ENCODE peak calls at places on chromosomes 6 and 20, in six cellular contexts. X is PC-9, F is NCI-H2029, V is C1 segment of cervical spinal cord, J is NCI-H1436, P is OCI-M1. N is an unnamed sample.

GRCh38 chr6:32194825-32195651 is 2.6 kb upstream of the GPSM3 start:
- DNase-seq in J (peak; percentile 8), F (peak; percentile 14), P (peak; percentile 85), V (no peak), X (no peak), N (peak; percentile 27)

GRCh38 chr6:134424131-134424794 is 106.4 kb upstream of the SGK1 start:
- DNase-seq in J (no peak), P (no peak), V (no peak), F (no peak), X (no peak), N (no peak)

GRCh38 chr20:7883309-7883708 is 56.9 kb downstream of the HAO1 start:
- DNase-seq in V (no peak), P (no peak), F (no peak), X (no peak), J (no peak), N (no peak)

GRCh38 chr6:90483956-90484355 is 102.9 kb downstream of the MAP3K7 start:
- DNase-seq in V (no peak), P (no peak), X (no peak), F (no peak), J (no peak), N (no peak)

GRCh38 chr6:132219901-132220300 is 181.4 kb downstream of the MOXD1 start:
- DNase-seq in J (no peak), V (no peak), X (no peak), P (no peak), F (no peak), N (no peak)

GRCh38 chr6:158475344-158476302 is 84.3 kb upstream of the TMEM181 start:
- DNase-seq in V (no peak), F (peak; percentile 94), J (peak; percentile 64), X (no peak), P (peak; percentile 24), N (peak; percentile 75)

GRCh38 chr20:309841-310644 is 12.7 kb downstream of the ZCCHC3 start:
- DNase-seq in X (no peak), P (peak; percentile 100), J (peak; percentile 98), V (peak; percentile 96), F (peak; percentile 98), N (no peak)

GRCh38 chr6:140174509-140174908 is 800.1 kb upstream of the CITED2 start:
- DNase-seq in F (no peak), V (no peak), J (no peak), P (peak; percentile 24), X (peak; percentile 38), N (no peak)

GRCh38 chr20:47346172-47346571 is 10.3 kb downstream of the ZMYND8 start:
- DNase-seq in P (no peak), X (no peak), F (no peak), J (no peak), V (no peak), N (no peak)

GRCh38 chr6:63424636-63425035 is 104.9 kb upstream of the LGSN start:
- DNase-seq in P (no peak), X (no peak), J (no peak), V (no peak), F (no peak), N (no peak)

GRCh38 chr20:17228624-17229061 is 1.8 kb downstream of the PCSK2 start:
- DNase-seq in X (no peak), P (no peak), J (no peak), V (no peak), F (no peak), N (no peak)

GRCh38 chr6:35354361-35355135 is 12.2 kb downstream of the PPARD start:
- DNase-seq in V (no peak), X (no peak), F (no peak), P (no peak), J (no peak), N (no peak)

GRCh38 chr6:149560736-149561135 is 5.4 kb upstream of the GINM1 start:
- DNase-seq in J (no peak), F (no peak), X (no peak), V (no peak), P (peak; percentile 59), N (no peak)

GRCh38 chr6:42118162-42119001 is 24.0 kb downstream of the C6orf132 start:
- DNase-seq in X (peak; percentile 95), V (peak; percentile 43), F (peak; percentile 19), P (peak; percentile 19), J (no peak), N (peak; percentile 89)